ENCODE peak calls at places on chromosome 1, in nine cellular contexts. Z, Y, N, J, E, I, D, O and G are unnamed samples.
A peak's percentile ranks its signal among the peaks of the same experiment; 100 is the strongest.

GRCh38 chr1:164320780-164321683 is 238.0 kb upstream of the PBX1 start:
- DNase-seq in Z (no peak), Y (peak; percentile 14), I (peak; percentile 41), E (peak; percentile 55), D (peak; percentile 13), N (no peak), J (peak; percentile 11), O (no peak), G (peak; percentile 15)

GRCh38 chr1:158003409-158003805 is 10.0 kb downstream of the KIRREL1 start:
- DNase-seq in I (no peak), O (no peak), D (peak; percentile 58), J (no peak), Y (no peak), N (no peak), E (no peak), Z (no peak), G (no peak)

GRCh38 chr1:233387585-233387984 is 60.1 kb downstream of the MAP3K21 start:
- DNase-seq in O (no peak), I (no peak), E (no peak), D (no peak), J (no peak), Y (no peak), N (no peak), Z (no peak), G (no peak)

GRCh38 chr1:226779536-226779935 is 40.5 kb upstream of the ITPKB start:
- DNase-seq in Z (no peak), J (no peak), D (no peak), N (no peak), I (no peak), E (no peak), O (no peak), Y (no peak), G (no peak)

GRCh38 chr1:14265515-14265914 is 333.0 kb upstream of the KAZN start:
- DNase-seq in E (no peak), I (no peak), N (no peak), Z (no peak), D (no peak), Y (no peak), J (no peak), O (no peak), G (no peak)

GRCh38 chr1:152252157-152252556 is 28.2 kb upstream of the HRNR start:
- DNase-seq in O (no peak), Z (no peak), J (no peak), D (peak; percentile 11), I (no peak), N (no peak), Y (no peak), E (no peak), G (peak; percentile 89)

GRCh38 chr1:88001460-88001859 is 672.8 kb downstream of the LMO4 start:
- DNase-seq in D (peak; percentile 36), I (no peak), J (no peak), Z (no peak), O (peak; percentile 32), N (no peak), E (no peak), Y (no peak), G (peak; percentile 77)

GRCh38 chr1:247639381-247639981 is 34.1 kb downstream of the OR2G3 start:
- DNase-seq in J (peak; percentile 9), E (peak; percentile 77), O (no peak), D (peak; percentile 15), N (no peak), Y (no peak), Z (peak; percentile 63), I (peak; percentile 86), G (peak; percentile 53)

GRCh38 chr1:22920734-22921451 is 51.8 kb downstream of the LACTBL1 start:
- DNase-seq in Z (no peak), N (no peak), Y (no peak), D (no peak), O (no peak), J (no peak), I (peak; percentile 51), E (no peak), G (no peak)

GRCh38 chr1:185156321-185156853 is 366 bp downstream of the TRMT1L start:
- DNase-seq in Y (no peak), I (no peak), N (no peak), D (peak; percentile 23), J (no peak), E (no peak), O (no peak), Z (no peak), G (peak; percentile 16)

GRCh38 chr1:168774241-168774640 is 45.2 kb upstream of the DPT start:
- DNase-seq in O (no peak), Z (peak; percentile 55), J (no peak), D (peak; percentile 52), Y (no peak), I (no peak), E (no peak), N (no peak), G (no peak)

GRCh38 chr1:70871790-70872189 is 175.8 kb downstream of the PTGER3 start:
- DNase-seq in N (no peak), Y (no peak), I (no peak), J (no peak), D (no peak), Z (no peak), E (no peak), O (no peak), G (no peak)

GRCh38 chr1:41072051-41072450 is 50.5 kb upstream of the SLFNL1 start:
- DNase-seq in N (no peak), Z (no peak), D (peak; percentile 29), E (no peak), I (no peak), J (no peak), Y (no peak), O (no peak), G (no peak)

GRCh38 chr1:228018125-228018398 is 11.3 kb downstream of the WNT3A start:
- DNase-seq in I (no peak), J (no peak), N (no peak), Y (no peak), O (no peak), E (no peak), Z (no peak), D (no peak), G (no peak)

GRCh38 chr1:235648407-235648907 is 1.1 kb downstream of the GNG4 start:
- DNase-seq in D (no peak), E (peak; percentile 34), Z (no peak), J (no peak), N (no peak), O (no peak), Y (peak; percentile 88), I (no peak), G (no peak)

GRCh38 chr1:38029081-38029681 is 16.6 kb downstream of the UTP11 start:
- DNase-seq in Y (peak; percentile 37), Z (no peak), I (no peak), J (no peak), E (no peak), N (no peak), D (peak; percentile 38), O (no peak), G (no peak)

GRCh38 chr1:110786802-110787327 is 86.1 kb upstream of the CD53 start:
- DNase-seq in O (no peak), I (no peak), Y (no peak), D (no peak), J (no peak), N (no peak), Z (no peak), E (no peak), G (no peak)

GRCh38 chr1:95116666-95117206 is 419 bp upstream of the TLCD4 start:
- DNase-seq in Z (peak; percentile 75), I (peak; percentile 72), N (no peak), D (peak; percentile 30), J (no peak), Y (peak; percentile 74), O (peak; percentile 20), E (peak; percentile 78), G (peak; percentile 41)

GRCh38 chr1:61152706-61153105 is 70.3 kb downstream of the NFIA start:
- DNase-seq in I (no peak), J (no peak), D (no peak), O (no peak), E (no peak), N (no peak), Y (no peak), Z (no peak), G (no peak)
- TF ChIP-seq CTCF in I (no peak), J (no peak), D (no peak), O (peak; percentile 13), E (no peak), N (no peak), Y (no peak), Z (no peak), G (peak; percentile 24)

DNA sequence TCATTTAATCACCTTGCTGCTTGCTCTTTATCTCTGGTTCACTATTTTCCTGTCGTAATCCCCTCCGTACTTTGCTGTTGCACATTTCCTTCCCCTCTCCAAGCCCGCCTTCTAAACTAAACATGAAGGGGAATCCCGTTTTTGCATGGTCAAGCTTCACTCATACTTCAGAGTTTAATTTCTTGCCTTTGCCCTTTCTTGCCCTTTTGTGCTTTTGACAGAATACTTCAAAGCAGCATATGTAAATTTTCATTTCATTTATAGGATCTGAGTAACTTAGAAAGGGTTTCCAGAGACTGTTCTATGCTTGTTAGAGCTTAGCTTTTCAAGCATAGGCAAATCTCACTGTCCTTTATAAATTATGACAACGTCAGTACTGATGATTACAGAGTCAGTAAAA is 27.7 kb downstream of the SPATA45 start:
- DNase-seq in Z (no peak), I (no peak), O (no peak), D (peak; percentile 61), J (no peak), Y (no peak), N (no peak), E (no peak), G (peak; percentile 4)
- H3K4me3 ChIP-seq in Z (no peak overlapping the region), I (no peak overlapping the region), O (no peak overlapping the region), D (no peak overlapping the region), J (no peak overlapping the region), Y (no peak overlapping the region), N (no peak overlapping the region), E (no peak overlapping the region), G (no peak overlapping the region)

GRCh38 chr1:27576846-27577245 is 27.1 kb downstream of the AHDC1 start:
- DNase-seq in E (no peak), Y (no peak), D (no peak), J (no peak), Z (no peak), O (no peak), I (no peak), N (no peak), G (no peak)

GRCh38 chr1:27574871-27575831 is 28.8 kb downstream of the AHDC1 start:
- DNase-seq in E (peak; percentile 88), I (peak; percentile 86), Z (peak; percentile 80), J (peak; percentile 44), D (peak; percentile 82), N (no peak), O (no peak), Y (peak; percentile 48), G (peak; percentile 81)

GRCh38 chr1:27577504-27578188 is 26.3 kb downstream of the AHDC1 start:
- DNase-seq in I (no peak), J (no peak), Z (no peak), Y (no peak), D (no peak), O (no peak), E (no peak), N (no peak), G (no peak)

GRCh38 chr1:27574001-27574781 is 29.8 kb downstream of the AHDC1 start:
- DNase-seq in I (no peak), N (no peak), Y (no peak), O (no peak), D (no peak), Z (no peak), J (no peak), E (no peak), G (no peak)

GRCh38 chr1:27575861-27576331 is 28.0 kb downstream of the AHDC1 start:
- DNase-seq in J (no peak), D (peak; percentile 44), N (no peak), O (no peak), E (peak; percentile 80), Z (peak; percentile 87), I (peak; percentile 84), Y (peak; percentile 78), G (peak; percentile 70)
- TF ChIP-seq CTCF in J (no peak), D (no peak), N (peak; percentile 30), O (no peak), E (no peak), Z (peak; percentile 17), I (no peak), Y (peak; percentile 9), G (no peak)

GRCh38 chr1:197912739-197913494 is 4.3 kb upstream of the LHX9 start:
- DNase-seq in O (no peak), Z (no peak), E (no peak), D (no peak), I (no peak), Y (no peak), J (no peak), N (no peak), G (no peak)
- H3K4me3 ChIP-seq in O (no peak overlapping the region), Z (peak overlapping the region; percentile 27), E (no peak overlapping the region), D (peak overlapping the region; percentile 22), I (peak overlapping the region; percentile 32), Y (peak overlapping the region; percentile 30), J (no peak overlapping the region), N (peak overlapping the region; percentile 27), G (peak overlapping the region; percentile 21)